ENCODE peak calls at places on chromosomes 13 and 19, in five cellular contexts. X, Q, L, O and W are unnamed samples.

GRCh38 chr19:46849610-46850009 is 1.0 kb downstream of the AP2S1 start:
- DNase-seq in L (no peak), Q (no peak), O (no peak), X (no peak), W (no peak)

GRCh38 chr19:55959996-55960675 is 12.5 kb downstream of the NLRP8 start:
- DNase-seq in X (no peak), O (no peak), Q (no peak), L (no peak), W (no peak)

GRCh38 chr13:73335226-73335625 is 276.4 kb downstream of the KLF5 start:
- DNase-seq in Q (peak; percentile 65), X (no peak), O (peak; percentile 48), L (no peak), W (peak; percentile 94)

GRCh38 chr19:23203841-23204344 is 46.3 kb downstream of the ZNF724 start:
- DNase-seq in L (no peak), O (peak; percentile 16), X (no peak), Q (no peak), W (no peak)

GRCh38 chr19:42662714-42663113 is 68.0 kb upstream of the CEACAM8 start:
- DNase-seq in X (no peak), Q (no peak), O (no peak), L (no peak), W (no peak)

GRCh38 chr19:13986348-13986904 is 19.7 kb downstream of the RFX1 start:
- DNase-seq in L (peak; percentile 90), X (peak; percentile 68), Q (peak; percentile 72), O (peak; percentile 77), W (no peak)

GRCh38 chr19:30467239-30467638 is 95.1 kb downstream of the ZNF536 start:
- DNase-seq in O (no peak), Q (no peak), X (no peak), L (no peak), W (no peak)

GRCh38 chr19:12666305-12667048 is at the start of the genes MAN2B1 and WDR83:
- DNase-seq in O (peak; percentile 71), L (peak; percentile 68), X (peak; percentile 68), Q (peak; percentile 52), W (no peak)

GRCh38 chr19:37362733-37363132 is 8.2 kb upstream of the ZNF527 start:
- DNase-seq in X (no peak), O (peak; percentile 5), Q (no peak), L (no peak), W (no peak)

GRCh38 chr19:8307400-8307964 is 676 bp downstream of the CD320 start:
- DNase-seq in X (peak; percentile 17), Q (no peak), L (peak; percentile 58), O (no peak), W (no peak)

GRCh38 chr13:107765724-107766436 is 449.5 kb downstream of the LIG4 start:
- DNase-seq in Q (peak; percentile 51), L (no peak), O (no peak), X (no peak), W (no peak)

GRCh38 chr13:56622840-56623239 is 517.9 kb upstream of the PRR20A start:
- DNase-seq in Q (no peak), X (no peak), O (no peak), L (no peak), W (no peak)
- H3K4me3 ChIP-seq in Q (no peak overlapping the region), X (no peak overlapping the region), O (no peak overlapping the region), L (no peak overlapping the region), W (no peak overlapping the region)

DNA sequence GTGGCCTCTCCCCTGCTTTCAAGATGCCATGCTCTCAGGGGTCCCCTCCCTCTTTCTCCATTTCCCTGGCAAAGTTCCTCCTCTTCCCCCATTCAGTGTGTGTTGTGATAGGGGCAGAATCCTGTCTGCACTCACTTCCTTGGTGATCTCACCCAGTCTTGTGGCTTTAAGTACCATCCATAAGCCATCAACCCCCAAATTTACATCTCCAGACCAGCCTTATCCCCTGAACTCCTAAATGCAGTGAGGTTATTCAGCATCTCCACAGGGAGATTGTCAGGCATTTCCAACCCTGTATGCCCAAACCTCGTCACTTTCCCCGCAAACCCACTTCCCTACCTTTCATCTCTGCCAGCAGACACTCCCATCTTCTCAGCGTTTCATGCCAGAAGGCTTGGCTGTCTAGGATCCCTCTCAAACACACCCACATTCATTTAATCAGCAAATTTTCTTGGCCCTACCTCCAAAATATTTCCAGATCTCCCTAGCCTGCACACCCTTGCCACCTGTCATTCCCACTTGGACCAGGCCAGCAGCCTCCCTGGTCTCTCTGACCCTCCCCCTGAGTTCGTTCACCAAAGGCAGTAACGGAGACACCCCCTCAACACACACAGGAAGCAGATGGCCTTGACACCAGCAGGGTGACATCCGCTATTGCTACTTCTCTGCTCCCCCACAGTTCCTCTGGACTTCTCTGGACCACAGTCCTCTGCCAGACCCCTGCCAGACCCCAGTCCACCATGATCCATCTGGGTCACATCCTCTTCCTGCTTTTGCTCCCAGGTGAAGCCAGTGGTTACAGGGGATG is at the start of gene HCST:
- DNase-seq in X (no peak), L (no peak), Q (peak; percentile 22), O (peak; percentile 12), W (no peak)
- H3K4me3 ChIP-seq in X (peak within 1 kb of the TSS; percentile 7), L (peak within 1 kb of the TSS; percentile 21), Q (no peak within 1 kb of the TSS), O (no peak within 1 kb of the TSS), W (peak within 1 kb of the TSS; percentile 36)

DNA sequence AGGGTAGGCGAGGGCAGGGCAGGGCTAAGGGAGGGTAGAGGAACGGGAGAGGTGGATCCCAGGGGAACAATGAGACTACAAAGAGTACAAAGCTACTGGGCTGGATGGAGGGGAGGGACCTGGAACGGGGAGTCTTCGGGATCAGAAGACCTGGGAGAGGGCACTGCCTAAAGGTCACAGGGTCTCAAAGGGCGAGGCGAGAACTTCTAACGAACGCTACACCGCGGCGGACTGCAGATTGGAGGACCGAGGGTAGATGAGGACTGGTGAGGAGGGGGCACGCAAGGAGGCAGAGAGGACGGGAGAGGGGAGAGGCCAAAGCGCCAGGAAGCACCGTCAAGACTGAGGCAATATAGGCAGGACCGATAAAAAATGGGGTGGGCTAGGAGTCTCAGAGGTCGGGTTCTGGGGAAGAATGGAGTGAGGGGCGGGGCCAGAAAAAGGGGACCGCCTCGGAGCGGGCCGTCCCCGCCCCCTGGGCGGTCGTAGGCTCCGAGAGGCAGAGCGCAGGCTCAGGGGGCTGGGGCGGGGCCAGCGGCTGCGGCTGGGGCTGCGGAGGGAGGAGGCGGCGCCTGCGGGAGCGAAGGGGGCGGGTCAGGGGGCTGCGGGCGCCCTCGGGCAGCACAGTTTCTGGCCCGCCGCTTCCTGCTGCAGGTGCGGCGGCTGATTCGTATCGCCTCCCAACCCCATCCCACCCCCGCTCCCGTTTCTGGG is 1.3 kb upstream of the KCNC3 start:
- DNase-seq in L (no peak), Q (peak; percentile 1), X (peak; percentile 73), O (peak; percentile 75), W (no peak)
- H3K4me3 ChIP-seq in L (peak overlapping the region; percentile 49), Q (no peak overlapping the region), X (peak overlapping the region; percentile 11), O (peak overlapping the region; percentile 46), W (peak overlapping the region; percentile 43)

DNA sequence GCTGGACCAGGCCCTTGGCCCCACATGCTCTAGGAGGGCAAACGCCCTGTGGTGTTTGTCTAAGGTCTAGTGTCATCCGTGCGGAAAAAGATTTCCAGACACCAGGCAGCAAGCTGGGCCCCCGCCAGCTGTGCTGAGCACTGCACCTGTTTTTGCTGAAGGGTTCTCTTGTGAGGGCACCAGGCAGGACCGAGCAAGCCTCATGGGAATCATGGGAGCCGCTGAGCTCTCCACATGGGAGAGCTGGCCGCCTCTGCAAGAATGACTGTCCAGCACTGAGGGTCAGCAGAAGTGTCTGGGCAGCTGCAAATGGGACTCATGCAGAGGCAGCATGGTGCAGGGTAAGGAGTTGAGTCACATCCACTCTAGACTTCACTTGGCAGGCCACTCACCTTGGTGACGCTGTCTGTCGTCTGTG is 12.0 kb downstream of the B3GNT8 start:
- DNase-seq in X (no peak), O (no peak), L (no peak), Q (no peak), W (no peak)
- H3K4me3 ChIP-seq in X (no peak overlapping the region), O (no peak overlapping the region), L (no peak overlapping the region), Q (no peak overlapping the region), W (no peak overlapping the region)

GRCh38 chr19:49677232-49677881 is at the start of gene PRMT1:
- DNase-seq in X (no peak), O (no peak), Q (no peak), L (no peak), W (no peak)

GRCh38 chr19:49677901-49678674 is 1.0 kb downstream of the PRMT1 start:
- DNase-seq in O (peak; percentile 67), X (peak; percentile 66), L (peak; percentile 75), Q (peak; percentile 62), W (no peak)

GRCh38 chr19:49679832-49680472 is 2.9 kb downstream of the PRMT1 start:
- DNase-seq in O (no peak), Q (no peak), L (no peak), X (no peak), W (no peak)

GRCh38 chr19:49680473-49681351 is 3.6 kb downstream of the PRMT1 start:
- DNase-seq in O (peak; percentile 91), Q (peak; percentile 78), L (peak; percentile 83), X (peak; percentile 82), W (no peak)

DNA sequence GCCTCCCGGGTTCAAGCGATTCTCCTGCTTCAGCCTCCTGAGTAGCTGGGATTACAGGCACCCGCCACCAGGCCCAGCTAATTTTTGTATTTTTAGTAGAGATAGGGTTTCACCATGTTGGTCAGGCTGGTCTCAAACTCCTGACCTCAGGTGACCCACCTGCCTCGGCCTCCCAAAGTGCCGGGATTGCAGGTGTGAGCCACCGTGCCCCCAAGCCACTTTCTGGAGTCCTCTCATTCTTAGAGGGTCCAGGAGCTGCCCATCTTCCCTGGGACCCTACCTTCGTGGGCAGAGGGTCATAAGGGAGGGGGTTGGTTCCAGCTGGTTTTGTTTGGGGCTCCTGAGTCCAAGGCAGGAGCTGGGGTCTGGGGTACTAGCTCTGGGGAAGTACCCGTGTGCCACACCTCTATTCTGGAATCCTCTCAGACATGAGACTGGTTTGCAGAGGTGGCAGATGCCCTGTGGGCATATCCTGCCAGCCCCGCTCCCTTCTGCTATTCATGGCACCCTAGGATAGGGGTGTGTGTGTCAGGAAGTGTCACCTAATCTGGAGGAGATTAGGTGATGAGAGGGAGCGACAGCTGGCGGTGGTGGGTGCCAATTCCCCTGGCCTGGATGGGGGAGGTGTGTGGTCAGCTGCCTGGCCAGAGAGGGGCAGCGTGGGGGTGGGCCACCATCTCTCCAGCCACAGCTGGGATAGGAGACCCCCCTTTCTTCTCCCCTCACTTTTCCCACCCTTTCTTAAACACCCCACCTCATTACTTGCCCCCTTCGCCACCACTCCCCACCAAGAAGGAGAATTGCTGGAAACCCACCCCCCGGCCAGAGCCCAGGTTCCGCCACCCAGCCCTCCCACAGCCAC is 2.1 kb downstream of the PRMT1 start:
- DNase-seq in L (no peak), X (no peak), O (no peak), Q (no peak), W (no peak)
- H3K4me3 ChIP-seq in L (peak overlapping the region; percentile 99), X (no peak overlapping the region), O (no peak overlapping the region), Q (no peak overlapping the region), W (peak overlapping the region; percentile 23)

GRCh38 chr13:51202477-51203046 is 19.6 kb upstream of the FAM124A start:
- DNase-seq in L (no peak), O (no peak), Q (no peak), X (no peak), W (no peak)

GRCh38 chr13:51212808-51213728 is 9.1 kb upstream of the FAM124A start:
- DNase-seq in O (no peak), L (no peak), X (no peak), Q (no peak), W (no peak)

GRCh38 chr13:51211910-51212309 is 10.3 kb upstream of the FAM124A start:
- DNase-seq in L (no peak), Q (no peak), X (no peak), O (no peak), W (no peak)

GRCh38 chr13:51208707-51209106 is 13.5 kb upstream of the FAM124A start:
- DNase-seq in L (no peak), O (no peak), Q (no peak), X (no peak), W (no peak)

GRCh38 chr13:51207881-51208280 is 14.3 kb upstream of the FAM124A start:
- DNase-seq in X (no peak), O (no peak), L (no peak), Q (no peak), W (no peak)
- H3K4me3 ChIP-seq in X (no peak overlapping the region), O (no peak overlapping the region), L (no peak overlapping the region), Q (no peak overlapping the region), W (no peak overlapping the region)